ENCODE peak calls at places on chromosomes 4 and X, in six cellular contexts. One of them, this sample, is unnamed.

GRCh38 chr4:181271241-181271640 is 972.0 kb upstream of the TENM3 start:
- DNase-seq in renal cortical epithelial cell: no peak
- DNase-seq in body of pancreas: no peak
- DNase-seq in ELF-1: no peak
- DNase-seq in K562: no peak
- DNase-seq in astrocyte: no peak
- DNase-seq in this sample: no peak

GRCh38 chrX:105837227-105837626 is 14.9 kb downstream of the NRK start:
- DNase-seq in body of pancreas: peak
- DNase-seq in K562: no peak
- DNase-seq in ELF-1: no peak
- DNase-seq in astrocyte: peak
- DNase-seq in renal cortical epithelial cell: peak
- DNase-seq in this sample: peak

GRCh38 chrX:3713225-3713936 is at the start of gene PRKX:
- DNase-seq in ELF-1: peak
- DNase-seq in renal cortical epithelial cell: no peak
- DNase-seq in K562: peak
- DNase-seq in body of pancreas: peak
- DNase-seq in astrocyte: peak
- DNase-seq in this sample: peak

GRCh38 chr4:4502694-4503311 is 39.0 kb downstream of the STX18 start:
- DNase-seq in K562: peak
- DNase-seq in astrocyte: peak
- DNase-seq in renal cortical epithelial cell: no peak
- DNase-seq in ELF-1: peak
- DNase-seq in body of pancreas: peak
- DNase-seq in this sample: peak

GRCh38 chr4:8478371-8478770 is 37.8 kb downstream of the TRMT44 start:
- DNase-seq in body of pancreas: no peak
- DNase-seq in K562: no peak
- DNase-seq in renal cortical epithelial cell: no peak
- DNase-seq in ELF-1: no peak
- DNase-seq in astrocyte: no peak
- DNase-seq in this sample: no peak

GRCh38 chrX:146264763-146265375 is 447.2 kb downstream of the SLITRK2 start:
- DNase-seq in renal cortical epithelial cell: no peak
- DNase-seq in ELF-1: no peak
- DNase-seq in body of pancreas: no peak
- DNase-seq in astrocyte: no peak
- DNase-seq in K562: no peak
- DNase-seq in this sample: no peak

GRCh38 chr4:5399790-5400421 is 308.5 kb downstream of the EVC2 start:
- DNase-seq in renal cortical epithelial cell: no peak
- DNase-seq in body of pancreas: peak
- DNase-seq in astrocyte: no peak
- DNase-seq in K562: peak
- DNase-seq in ELF-1: peak
- DNase-seq in this sample: peak

GRCh38 chr4:154390324-154390723 is 101.3 kb downstream of the DCHS2 start:
- DNase-seq in ELF-1: no peak
- DNase-seq in K562: no peak
- DNase-seq in renal cortical epithelial cell: no peak
- DNase-seq in body of pancreas: no peak
- DNase-seq in astrocyte: no peak
- DNase-seq in this sample: no peak

GRCh38 chr4:47505666-47506065 is 20.6 kb downstream of the ATP10D start:
- DNase-seq in renal cortical epithelial cell: no peak
- DNase-seq in K562: no peak
- DNase-seq in astrocyte: no peak
- DNase-seq in ELF-1: no peak
- DNase-seq in body of pancreas: no peak
- DNase-seq in this sample: no peak

GRCh38 chr4:150135134-150135773 is 57.0 kb downstream of the DCLK2 start:
- DNase-seq in astrocyte: no peak
- DNase-seq in renal cortical epithelial cell: no peak
- DNase-seq in body of pancreas: no peak
- DNase-seq in ELF-1: no peak
- DNase-seq in K562: no peak
- DNase-seq in this sample: no peak

GRCh38 chr4:77927991-77928925 is 65.6 kb downstream of the MRPL1 start:
- DNase-seq in renal cortical epithelial cell: peak
- DNase-seq in body of pancreas: peak
- DNase-seq in astrocyte: peak
- DNase-seq in ELF-1: no peak
- DNase-seq in K562: no peak
- DNase-seq in this sample: no peak

GRCh38 chr4:40251366-40251765 is 54.5 kb downstream of the RHOH start:
- DNase-seq in ELF-1: no peak
- DNase-seq in body of pancreas: no peak
- DNase-seq in astrocyte: peak
- DNase-seq in K562: no peak
- DNase-seq in renal cortical epithelial cell: peak
- DNase-seq in this sample: no peak

GRCh38 chrX:20254712-20255299 is 11.9 kb downstream of the RPS6KA3 start:
- DNase-seq in astrocyte: peak
- DNase-seq in K562: no peak
- DNase-seq in body of pancreas: no peak
- DNase-seq in ELF-1: no peak
- DNase-seq in renal cortical epithelial cell: no peak
- DNase-seq in this sample: no peak

GRCh38 chrX:108139303-108139702 is 47.7 kb downstream of the ATG4A start:
- DNase-seq in renal cortical epithelial cell: no peak
- DNase-seq in body of pancreas: no peak
- DNase-seq in astrocyte: no peak
- DNase-seq in ELF-1: peak
- DNase-seq in K562: peak
- DNase-seq in this sample: peak

GRCh38 chr4:986949-987688 is at the start of gene IDUA:
- DNase-seq in K562: peak
- DNase-seq in renal cortical epithelial cell: peak
- DNase-seq in ELF-1: peak
- DNase-seq in astrocyte: peak
- DNase-seq in body of pancreas: peak
- DNase-seq in this sample: peak

GRCh38 chr4:1564535-1565375 is 119.4 kb downstream of the FAM53A start:
- DNase-seq in K562: no peak
- DNase-seq in ELF-1: no peak
- DNase-seq in body of pancreas: no peak
- DNase-seq in astrocyte: no peak
- DNase-seq in renal cortical epithelial cell: no peak
- DNase-seq in this sample: no peak

GRCh38 chr4:79249879-79250503 is 75.9 kb downstream of the NAA11 start:
- DNase-seq in astrocyte: no peak
- DNase-seq in ELF-1: no peak
- DNase-seq in K562: no peak
- DNase-seq in renal cortical epithelial cell: no peak
- DNase-seq in body of pancreas: no peak
- DNase-seq in this sample: no peak

GRCh38 chrX:101191217-101191750 is 28.3 kb upstream of the DRP2 start:
- DNase-seq in K562: peak
- DNase-seq in ELF-1: peak
- DNase-seq in astrocyte: no peak
- DNase-seq in body of pancreas: no peak
- DNase-seq in renal cortical epithelial cell: no peak
- DNase-seq in this sample: no peak

GRCh38 chr4:163755013-163755412 is 260.5 kb downstream of the TMA16 start:
- DNase-seq in renal cortical epithelial cell: peak
- DNase-seq in ELF-1: no peak
- DNase-seq in body of pancreas: no peak
- DNase-seq in astrocyte: peak
- DNase-seq in K562: no peak
- DNase-seq in this sample: no peak

GRCh38 chr4:37697566-37697965 is 11.4 kb upstream of the RELL1 start:
- DNase-seq in ELF-1: no peak
- DNase-seq in renal cortical epithelial cell: no peak
- DNase-seq in K562: no peak
- DNase-seq in astrocyte: no peak
- DNase-seq in body of pancreas: no peak
- DNase-seq in this sample: no peak

This sample was measured in HEK293T.